ENCODE peak calls at places on chromosome 18, in six cellular contexts. X is nucleus accumbens; L is astrocyte of the spinal cord; R is brain microvascular endothelial cell; Y is thyroid gland; D is activated CD8-positive, alpha-beta memory T cell treated with anti-CD3 and anti-CD28 coated beads, Interleukin-2, amount 50 U/mL, for 48 hours. Z is an unnamed sample.

GRCh38 chr18:8603663-8604520 is 5.3 kb upstream of the RAB12 start:
- DNase-seq in Y (no peak), R (no peak), D (no peak), X (no peak), L (no peak), Z (no peak)

GRCh38 chr18:11105463-11105862 is 43.9 kb downstream of the PIEZO2 start:
- DNase-seq in R (no peak), D (no peak), X (no peak), Y (no peak), L (no peak), Z (no peak)

GRCh38 chr18:50573679-50574078 is 13.8 kb downstream of the MAPK4 start:
- DNase-seq in Y (no peak), L (no peak), X (no peak), D (no peak), R (no peak), Z (no peak)

GRCh38 chr18:55780591-55781071 is 192.6 kb upstream of the TCF4 start:
- DNase-seq in D (no peak), R (no peak), X (no peak), L (peak; percentile 39), Y (no peak), Z (peak; percentile 24)

GRCh38 chr18:8124232-8125146 is 484.7 kb upstream of the RAB12 start:
- DNase-seq in L (no peak), D (no peak), X (no peak), R (no peak), Y (no peak), Z (no peak)

GRCh38 chr18:9506046-9506792 is 30.9 kb downstream of the RALBP1 start:
- DNase-seq in Y (peak; percentile 49), D (no peak), L (peak; percentile 51), X (no peak), R (no peak), Z (peak; percentile 28)

GRCh38 chr18:27595121-27595848 is 410.2 kb upstream of the CHST9 start:
- DNase-seq in D (no peak), Y (no peak), X (no peak), R (no peak), L (no peak), Z (peak; percentile 11)

GRCh38 chr18:10939822-10940221 is 209.5 kb downstream of the PIEZO2 start:
- DNase-seq in R (no peak), L (no peak), X (no peak), Y (no peak), D (no peak), Z (no peak)

GRCh38 chr18:64042728-64043358 is 73.0 kb downstream of the SERPINB8 start:
- DNase-seq in D (no peak), X (no peak), R (no peak), Y (no peak), L (no peak), Z (no peak)

GRCh38 chr18:28112056-28112470 is 64.9 kb downstream of the CDH2 start:
- DNase-seq in R (peak; percentile 92), L (peak; percentile 65), Y (no peak), X (no peak), D (no peak), Z (peak; percentile 81)

GRCh38 chr18:1103567-1103966 is 198.9 kb downstream of the ADCYAP1 start:
- DNase-seq in X (no peak), D (no peak), R (no peak), L (no peak), Y (no peak), Z (no peak)

GRCh38 chr18:48959551-48959920 is 8.8 kb upstream of the SMAD7 start:
- DNase-seq in Y (no peak), D (no peak), X (no peak), L (no peak), R (no peak), Z (no peak)